ENCODE peak calls at places on chromosomes 4 and X, in five cellular contexts. K is brain microvascular endothelial cell, E is BE2C, N is progenitor cell of endocrine pancreas, H is kidney epithelial cell. D is an unnamed sample.

GRCh38 chr4:184330008-184330400 is 112.3 kb upstream of the ENPP6 start:
- DNase-seq in K (peak; percentile 25), E (no peak), N (no peak), H (peak; percentile 44), D (no peak)

GRCh38 chrX:26100421-26100920 is 37.7 kb upstream of the MAGEB18 start:
- DNase-seq in K (peak; percentile 1), E (no peak), N (no peak), H (no peak), D (no peak)

GRCh38 chrX:139126493-139126892 is 404.0 kb upstream of the F9 start:
- DNase-seq in K (no peak), E (no peak), N (peak; percentile 40), H (peak; percentile 7), D (no peak)

GRCh38 chr4:184762100-184762499 is 28.2 kb upstream of the CENPU start:
- DNase-seq in K (no peak), E (no peak), N (no peak), H (no peak), D (no peak)

GRCh38 chrX:54817220-54817820 is 9.8 kb downstream of the MAGED2 start:
- DNase-seq in K (no peak), E (peak; percentile 47), N (no peak), H (no peak), D (no peak)

GRCh38 chr4:163638909-163639308 is 144.4 kb downstream of the TMA16 start:
- DNase-seq in K (no peak), E (no peak), N (no peak), H (no peak), D (no peak)

GRCh38 chr4:85039526-85039925 is 73.0 kb upstream of the WDFY3 start:
- DNase-seq in K (peak; percentile 75), E (no peak), N (no peak), H (peak; percentile 12), D (no peak)

GRCh38 chr4:183165371-183165770 is 66.3 kb downstream of the WWC2 start:
- DNase-seq in K (no peak), E (no peak), N (no peak), H (no peak), D (no peak)

GRCh38 chr4:156838761-156839160 is 132.8 kb downstream of the PDGFC start:
- DNase-seq in K (no peak), E (no peak), N (no peak), H (no peak), D (no peak)

GRCh38 chr4:169810325-169811323 is 52.9 kb upstream of the HPF1 start:
- DNase-seq in K (peak; percentile 82), E (peak; percentile 54), N (peak; percentile 10), H (peak; percentile 39), D (no peak)

GRCh38 chr4:138650917-138651564 is 364.5 kb upstream of the NOCT start:
- DNase-seq in K (peak; percentile 85), E (no peak), N (no peak), H (peak; percentile 90), D (no peak)

GRCh38 chr4:124867551-124867950 is 155.0 kb upstream of the ANKRD50 start:
- DNase-seq in K (peak; percentile 42), E (no peak), N (no peak), H (no peak), D (no peak)

GRCh38 chrX:10508891-10509290 is 111.5 kb downstream of the MID1 start:
- DNase-seq in K (no peak), E (no peak), N (no peak), H (no peak), D (no peak)

GRCh38 chr4:100984901-100985300 is 362.4 kb downstream of the PPP3CA start:
- DNase-seq in K (no peak), E (no peak), N (no peak), H (peak; percentile 12), D (no peak)

GRCh38 chr4:891747-892146 is 40.4 kb downstream of the GAK start:
- DNase-seq in K (no peak), E (peak; percentile 42), N (no peak), H (no peak), D (no peak)
- TF ChIP-seq CTCF in K (peak; percentile 53), E (peak; percentile 35), N (peak; percentile 13), H (peak; percentile 18), D (peak; percentile 19)

DNA sequence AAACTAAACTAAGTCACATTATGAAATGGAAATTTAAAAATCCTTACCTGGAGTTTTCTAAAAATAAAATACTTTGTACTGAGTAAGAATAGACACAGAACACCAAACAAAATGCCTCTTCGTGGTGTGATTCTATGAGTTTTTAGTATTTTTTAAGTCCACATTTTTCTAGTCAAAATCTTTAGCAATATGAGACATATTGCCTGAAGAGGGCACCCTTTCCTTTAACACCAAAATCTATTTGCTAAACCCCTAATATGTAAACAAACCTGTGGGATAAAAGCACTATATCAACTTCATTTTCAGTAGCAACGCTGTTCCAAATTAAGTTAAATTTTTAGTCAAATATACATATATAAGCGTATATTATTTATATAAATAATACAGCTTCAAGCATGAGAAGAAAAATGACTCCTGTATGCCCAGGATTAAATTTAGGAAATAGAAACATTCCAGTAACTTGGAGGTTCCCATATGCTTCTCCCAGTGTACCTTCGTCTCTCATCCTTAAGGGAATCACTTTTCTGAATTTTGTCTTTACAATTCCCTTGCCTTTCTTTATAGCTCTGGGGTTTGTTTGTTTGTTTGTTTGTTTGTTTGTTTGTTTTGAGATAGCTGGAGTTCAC is 23.0 kb upstream of the PGM2 start:
- DNase-seq in K (no peak), E (no peak), N (no peak), H (no peak), D (no peak)
- TF ChIP-seq CTCF in K (peak; percentile 28), E (peak; percentile 48), N (peak; percentile 63), H (peak; percentile 51), D (peak; percentile 74)

DNA sequence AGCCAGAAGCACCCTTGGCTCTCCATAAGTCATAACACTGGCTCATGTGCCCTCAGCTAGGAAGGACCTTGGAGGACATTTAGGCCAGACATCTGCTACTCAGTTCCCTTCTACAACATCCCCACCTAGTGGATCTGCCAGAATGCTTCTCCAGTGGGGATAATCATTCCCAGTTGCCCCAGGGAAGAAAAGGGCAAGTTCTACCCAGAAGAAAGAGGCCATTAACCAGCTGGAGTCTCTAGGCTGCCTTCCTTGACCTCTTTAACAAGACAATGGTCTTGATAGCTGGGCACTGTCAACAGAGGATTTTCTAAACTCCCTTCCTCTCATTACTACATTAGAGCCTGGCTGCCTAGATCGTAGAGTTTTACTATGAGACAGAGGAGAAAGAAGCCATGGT is 42.0 kb downstream of the LGI2 start:
- DNase-seq in K (peak; percentile 33), E (no peak), N (no peak), H (no peak), D (no peak)
- TF ChIP-seq CTCF in K (peak; percentile 71), E (peak; percentile 30), N (peak; percentile 36), H (peak; percentile 46), D (peak; percentile 43)

DNA sequence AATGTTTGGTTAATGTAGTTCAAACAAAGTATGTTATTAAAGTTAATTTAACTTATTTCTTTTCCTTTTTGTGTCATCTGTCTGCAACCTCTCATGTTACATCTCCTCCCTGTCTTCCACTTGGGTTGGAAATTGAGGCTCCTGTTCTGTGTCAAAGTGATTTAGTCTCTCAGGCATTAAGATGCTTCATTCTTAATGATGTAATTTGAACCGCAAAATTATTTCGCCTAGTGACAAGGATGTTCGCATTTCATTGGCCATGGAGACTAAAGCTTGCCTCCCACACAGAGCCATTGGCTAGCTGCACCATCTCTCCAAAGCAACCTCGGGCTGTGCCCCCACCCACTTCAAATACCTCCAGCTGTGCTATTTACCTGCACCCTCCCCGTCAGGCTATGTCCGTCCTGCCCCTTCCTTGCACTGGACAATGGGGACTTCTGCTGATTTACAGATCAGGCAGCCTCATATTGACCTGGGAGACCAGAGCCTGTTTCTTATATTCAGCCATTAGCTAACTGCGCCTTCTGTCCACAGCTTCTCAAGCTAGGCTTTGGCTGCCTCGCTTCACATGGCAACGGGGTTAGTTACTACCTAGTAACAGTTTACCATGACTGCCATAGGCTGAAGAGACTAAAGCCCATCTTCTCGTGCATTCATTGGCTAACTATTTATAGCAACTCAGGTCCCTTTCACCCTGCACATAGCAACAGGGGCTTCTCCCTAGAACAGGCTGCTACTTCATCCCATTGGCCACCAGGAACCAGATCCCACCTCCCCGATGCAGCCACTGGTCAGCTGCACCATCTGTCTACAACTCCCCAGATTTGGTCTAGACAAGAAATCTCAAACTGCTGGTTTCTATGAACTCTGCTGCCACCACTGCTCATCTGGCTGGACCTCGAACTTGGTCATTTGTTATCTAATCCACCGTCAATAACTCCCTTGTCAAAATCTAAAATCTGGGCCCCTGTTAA is 8.6 kb upstream of the ZNF157 start:
- DNase-seq in K (peak; percentile 96), E (peak; percentile 84), N (peak; percentile 58), H (peak; percentile 92), D (peak; percentile 88)
- TF ChIP-seq CTCF in K (peak; percentile 15), E (peak; percentile 18), N (no peak), H (peak; percentile 23), D (peak; percentile 19)

D was measured in osteocyte.